ENCODE peak calls at places on chromosomes 6 and 20, in nine cellular contexts. I is SJSA1; A is PC-9; H is activated T-cell treated with anti-CD3 and anti-CD28 coated beads for 1 hour; X is activated CD4-positive, CD25-positive, alpha-beta regulatory T cell treated with anti-CD3 and anti-CD28 coated beads, Interleukin-2, amount 50 U/mL, for 72 hours; M is epithelial cell of esophagus; F is activated CD4-positive, alpha-beta T cell treated with anti-CD3 and anti-CD28 coated beads, Interleukin-2, amount 10 ng/mL, durations not matched to agents 7 days and 5 days; D is amniotic stem cell; V is M059J. O is an unnamed sample.

GRCh38 chr6:106119991-106120390 is 33.9 kb downstream of the PRDM1 start:
- DNase-seq in I (no peak), A (no peak), H (no peak), X (no peak), M (no peak), F (no peak), D (no peak), V (no peak), O (no peak)

GRCh38 chr6:26122793-26123674 is 35.8 kb downstream of the HFE start:
- DNase-seq in I (peak), A (peak), H (peak), X (peak), M (peak), F (peak), D (peak), V (peak), O (peak)

GRCh38 chr6:72826744-72827438 is 205.0 kb downstream of the KCNQ5 start:
- DNase-seq in I (no peak), A (no peak), H (no peak), X (no peak), M (peak), F (no peak), D (no peak), V (peak), O (no peak)

GRCh38 chr6:130693944-130694343 is 133.3 kb upstream of the SMLR1 start:
- DNase-seq in I (no peak), A (no peak), H (no peak), X (no peak), M (no peak), F (no peak), D (no peak), V (no peak), O (no peak)

GRCh38 chr6:36368921-36369880 is 18.3 kb downstream of the ETV7 start:
- DNase-seq in I (no peak), A (no peak), H (no peak), X (no peak), M (peak), F (no peak), D (no peak), V (peak), O (peak)

GRCh38 chr20:50276119-50277063 is 85.8 kb downstream of the CEBPB start:
- DNase-seq in I (no peak), A (no peak), H (no peak), X (no peak), M (no peak), F (no peak), D (no peak), V (no peak), O (peak)

GRCh38 chr6:159823953-159824352 is 23.9 kb downstream of the PNLDC1 start:
- DNase-seq in I (no peak), A (no peak), H (no peak), X (no peak), M (no peak), F (no peak), D (no peak), V (no peak), O (no peak)

GRCh38 chr20:57596998-57597939 is 23.0 kb downstream of the ZBP1 start:
- DNase-seq in I (peak), A (peak), H (peak), X (peak), M (peak), F (peak), D (peak), V (peak), O (no peak)

GRCh38 chr20:58042626-58043025 is 185.8 kb downstream of the ANKRD60 start:
- DNase-seq in I (no peak), A (no peak), H (no peak), X (no peak), M (no peak), F (no peak), D (no peak), V (no peak), O (no peak)

GRCh38 chr6:113694278-113695077 is 162.7 kb upstream of the MARCKS start:
- DNase-seq in I (peak), A (no peak), H (no peak), X (no peak), M (peak), F (no peak), D (no peak), V (peak), O (no peak)

GRCh38 chr6:151671195-151671594 is 136.3 kb upstream of the ESR1 start:
- DNase-seq in I (no peak), A (no peak), H (no peak), X (no peak), M (no peak), F (no peak), D (no peak), V (no peak), O (no peak)

GRCh38 chr6:73079611-73079955 is 145.7 kb downstream of the KHDC1L start:
- DNase-seq in I (no peak), A (no peak), H (no peak), X (no peak), M (peak), F (no peak), D (no peak), V (peak), O (no peak)

GRCh38 chr20:50163570-50164317 is 10.2 kb upstream of the PEDS1 start:
- DNase-seq in I (no peak), A (peak), H (no peak), X (no peak), M (peak), F (no peak), D (no peak), V (peak), O (no peak)

GRCh38 chr6:37276916-37277509 is 19.1 kb upstream of the TMEM217 start:
- DNase-seq in I (no peak), A (no peak), H (no peak), X (no peak), M (no peak), F (peak), D (no peak), V (no peak), O (no peak)

GRCh38 chr6:15596241-15596896 is 66.5 kb downstream of the DTNBP1 start:
- DNase-seq in I (no peak), A (no peak), H (no peak), X (no peak), M (no peak), F (no peak), D (no peak), V (no peak), O (no peak)

GRCh38 chr6:45625191-45625664 is 247.5 kb upstream of the SUPT3H start:
- DNase-seq in I (no peak), A (no peak), H (no peak), X (no peak), M (peak), F (no peak), D (peak), V (peak), O (no peak)

GRCh38 chr6:104606361-104606760 is 253.4 kb downstream of the HACE1 start:
- DNase-seq in I (no peak), A (no peak), H (no peak), X (no peak), M (no peak), F (no peak), D (no peak), V (no peak), O (no peak)

O was measured in SIG-M5.